ENCODE peak calls at places on chromosomes 5 and 9, in nine cellular contexts. One of them, this sample, is unnamed.

GRCh38 chr5:138655530-138656245 is 80.5 kb upstream of the HSPA9 start:
- DNase-seq in A172: no peak
- DNase-seq in Kasumi-1: no peak
- DNase-seq in choroid plexus epithelial cell: no peak
- DNase-seq in activated T-cell treated with anti-CD3 and anti-CD28 coated beads for 1 hour: no peak
- DNase-seq in stromal cell of bone marrow: no peak
- DNase-seq in NCI-H2081: no peak
- DNase-seq in PC-3: no peak
- DNase-seq in retina: no peak
- DNase-seq in this sample: no peak

GRCh38 chr5:159120446-159120845 is 20.7 kb upstream of the EBF1 start:
- DNase-seq in A172: no peak
- DNase-seq in Kasumi-1: no peak
- DNase-seq in choroid plexus epithelial cell: no peak
- DNase-seq in activated T-cell treated with anti-CD3 and anti-CD28 coated beads for 1 hour: no peak
- DNase-seq in stromal cell of bone marrow: no peak
- DNase-seq in NCI-H2081: no peak
- DNase-seq in PC-3: no peak
- DNase-seq in retina: no peak
- DNase-seq in this sample: no peak

GRCh38 chr9:111483862-111484563 is at the start of gene ECPAS:
- DNase-seq in A172: peak; percentile 62
- DNase-seq in Kasumi-1: peak; percentile 71
- DNase-seq in choroid plexus epithelial cell: peak; percentile 80
- DNase-seq in activated T-cell treated with anti-CD3 and anti-CD28 coated beads for 1 hour: peak; percentile 42
- DNase-seq in stromal cell of bone marrow: peak; percentile 70
- DNase-seq in NCI-H2081: peak; percentile 83
- DNase-seq in PC-3: peak; percentile 77
- DNase-seq in retina: peak; percentile 85
- DNase-seq in this sample: peak; percentile 85

GRCh38 chr9:113651896-113652295 is 188.4 kb downstream of the RGS3 start:
- DNase-seq in A172: no peak
- DNase-seq in Kasumi-1: no peak
- DNase-seq in choroid plexus epithelial cell: no peak
- DNase-seq in activated T-cell treated with anti-CD3 and anti-CD28 coated beads for 1 hour: no peak
- DNase-seq in stromal cell of bone marrow: no peak
- DNase-seq in NCI-H2081: no peak
- DNase-seq in PC-3: no peak
- DNase-seq in retina: no peak
- DNase-seq in this sample: no peak

GRCh38 chr9:137723396-137724113 is 104.8 kb downstream of the EHMT1 start:
- DNase-seq in A172: no peak
- DNase-seq in Kasumi-1: no peak
- DNase-seq in choroid plexus epithelial cell: no peak
- DNase-seq in activated T-cell treated with anti-CD3 and anti-CD28 coated beads for 1 hour: no peak
- DNase-seq in stromal cell of bone marrow: no peak
- DNase-seq in NCI-H2081: no peak
- DNase-seq in PC-3: no peak
- DNase-seq in retina: no peak
- DNase-seq in this sample: no peak

GRCh38 chr5:36366883-36367282 is 65.2 kb upstream of the RANBP3L start:
- DNase-seq in A172: no peak
- DNase-seq in Kasumi-1: no peak
- DNase-seq in choroid plexus epithelial cell: peak; percentile 61
- DNase-seq in activated T-cell treated with anti-CD3 and anti-CD28 coated beads for 1 hour: no peak
- DNase-seq in stromal cell of bone marrow: no peak
- DNase-seq in NCI-H2081: no peak
- DNase-seq in PC-3: peak; percentile 18
- DNase-seq in retina: no peak
- DNase-seq in this sample: no peak

GRCh38 chr5:30926181-30926580 is 267.3 kb upstream of the CDH6 start:
- DNase-seq in A172: no peak
- DNase-seq in Kasumi-1: no peak
- DNase-seq in choroid plexus epithelial cell: no peak
- DNase-seq in activated T-cell treated with anti-CD3 and anti-CD28 coated beads for 1 hour: no peak
- DNase-seq in stromal cell of bone marrow: no peak
- DNase-seq in NCI-H2081: peak; percentile 25
- DNase-seq in PC-3: no peak
- DNase-seq in retina: no peak
- DNase-seq in this sample: no peak

GRCh38 chr5:37308796-37309195 is 59.6 kb upstream of the CPLANE1 start:
- DNase-seq in A172: no peak
- DNase-seq in Kasumi-1: no peak
- DNase-seq in choroid plexus epithelial cell: peak; percentile 74
- DNase-seq in activated T-cell treated with anti-CD3 and anti-CD28 coated beads for 1 hour: no peak
- DNase-seq in stromal cell of bone marrow: no peak
- DNase-seq in NCI-H2081: no peak
- DNase-seq in PC-3: no peak
- DNase-seq in retina: no peak
- DNase-seq in this sample: no peak

GRCh38 chr9:72271617-72272478 is 93.2 kb downstream of the ZFAND5 start:
- DNase-seq in A172: peak; percentile 66
- DNase-seq in Kasumi-1: peak; percentile 51
- DNase-seq in choroid plexus epithelial cell: peak; percentile 77
- DNase-seq in activated T-cell treated with anti-CD3 and anti-CD28 coated beads for 1 hour: peak; percentile 42
- DNase-seq in stromal cell of bone marrow: peak; percentile 41
- DNase-seq in NCI-H2081: peak; percentile 57
- DNase-seq in PC-3: peak; percentile 72
- DNase-seq in retina: peak; percentile 51
- DNase-seq in this sample: peak; percentile 67

GRCh38 chr5:120388016-120388781 is 75.9 kb upstream of the PRR16 start:
- DNase-seq in A172: peak; percentile 92
- DNase-seq in Kasumi-1: peak; percentile 96
- DNase-seq in choroid plexus epithelial cell: peak; percentile 96
- DNase-seq in activated T-cell treated with anti-CD3 and anti-CD28 coated beads for 1 hour: no peak
- DNase-seq in stromal cell of bone marrow: peak; percentile 89
- DNase-seq in NCI-H2081: no peak
- DNase-seq in PC-3: peak; percentile 77
- DNase-seq in retina: no peak
- DNase-seq in this sample: peak; percentile 81

GRCh38 chr5:74179183-74179582 is 461.3 kb downstream of the ENC1 start:
- DNase-seq in A172: peak; percentile 96
- DNase-seq in Kasumi-1: no peak
- DNase-seq in choroid plexus epithelial cell: peak; percentile 91
- DNase-seq in activated T-cell treated with anti-CD3 and anti-CD28 coated beads for 1 hour: no peak
- DNase-seq in stromal cell of bone marrow: peak; percentile 49
- DNase-seq in NCI-H2081: no peak
- DNase-seq in PC-3: no peak
- DNase-seq in retina: no peak
- DNase-seq in this sample: no peak

GRCh38 chr5:35313296-35313695 is 83.0 kb upstream of the PRLR start:
- DNase-seq in A172: peak; percentile 61
- DNase-seq in Kasumi-1: peak; percentile 91
- DNase-seq in choroid plexus epithelial cell: peak; percentile 79
- DNase-seq in activated T-cell treated with anti-CD3 and anti-CD28 coated beads for 1 hour: no peak
- DNase-seq in stromal cell of bone marrow: peak; percentile 70
- DNase-seq in NCI-H2081: no peak
- DNase-seq in PC-3: peak; percentile 89
- DNase-seq in retina: no peak
- DNase-seq in this sample: no peak

GRCh38 chr9:110258671-110259070 is 2.4 kb upstream of the TXN start:
- DNase-seq in A172: no peak
- DNase-seq in Kasumi-1: no peak
- DNase-seq in choroid plexus epithelial cell: no peak
- DNase-seq in activated T-cell treated with anti-CD3 and anti-CD28 coated beads for 1 hour: no peak
- DNase-seq in stromal cell of bone marrow: no peak
- DNase-seq in NCI-H2081: no peak
- DNase-seq in PC-3: no peak
- DNase-seq in retina: no peak
- DNase-seq in this sample: no peak

This sample was measured in KBM-7.